ENCODE peak calls at places on chromosome 3, in six cellular contexts. J is tibial artery, R is PC-3, V is tibial nerve, U is cardiac muscle cell, Q is A673. D is an unnamed sample. For H3K36me3 and H3K4me1, the result is how much of the 10 kb centered on the place peaks cover.

GRCh38 chr3:52056521-52056967 is at the start of gene DUSP7:
- DNase-seq in V (peak), J (peak), R (peak), Q (peak), U (peak), D (peak)

GRCh38 chr3:22474706-22475470 is 723.9 kb upstream of the ZNF385D start:
- DNase-seq in U (no peak), R (peak), V (no peak), J (peak), Q (no peak), D (peak)

GRCh38 chr3:107619549-107619948 is 96.8 kb downstream of the BBX start:
- DNase-seq in J (no peak), V (no peak), R (peak), Q (no peak), U (no peak), D (no peak)

GRCh38 chr3:120410541-120410940 is 40.3 kb downstream of the FSTL1 start:
- DNase-seq in U (no peak), Q (no peak), V (no peak), R (no peak), J (no peak), D (no peak)

GRCh38 chr3:176416870-176417269 is 780.4 kb downstream of the TBL1XR1 start:
- DNase-seq in R (no peak), J (no peak), Q (no peak), U (no peak), V (no peak), D (no peak)

GRCh38 chr3:72604287-72604686 is 244.0 kb downstream of the SHQ1 start:
- DNase-seq in J (no peak), Q (no peak), U (no peak), V (no peak), R (no peak), D (no peak)

GRCh38 chr3:175129126-175129525 is 270.0 kb downstream of the NAALADL2 start:
- DNase-seq in V (no peak), R (peak), J (no peak), Q (no peak), U (no peak), D (no peak)

GRCh38 chr3:63912768-63913588 is 795 bp upstream of the SCAANT1 start:
- DNase-seq in J (peak), U (peak), R (peak), Q (no peak), V (peak), D (peak)

GRCh38 chr3:171840484-171840830 is 2.7 kb upstream of the TMEM212 start:
- DNase-seq in Q (no peak), R (no peak), V (no peak), J (no peak), U (no peak), D (no peak)

GRCh38 chr3:25916286-25916685 is 126.4 kb downstream of the OXSM start:
- DNase-seq in J (no peak), R (peak), U (no peak), Q (no peak), V (no peak), D (no peak)

GRCh38 chr3:20054549-20054987 is 14.3 kb downstream of the KAT2B start:
- DNase-seq in V (peak), R (peak), U (no peak), Q (peak), J (peak), D (no peak)

GRCh38 chr3:187735837-187736236 is 9.4 kb downstream of the BCL6 start:
- DNase-seq in U (no peak), R (no peak), Q (no peak), V (no peak), J (no peak), D (no peak)

GRCh38 chr3:111454551-111454950 is 87.4 kb upstream of the CD96 start:
- DNase-seq in R (no peak), J (no peak), V (no peak), Q (no peak), U (no peak), D (no peak)

GRCh38 chr3:126870608-126871210 is 112.2 kb upstream of the PLXNA1 start:
- DNase-seq in R (no peak), Q (no peak), U (no peak), J (no peak), V (peak), D (no peak)

GRCh38 chr3:171465768-171466167 is 5.6 kb upstream of the TNIK start:
- DNase-seq in Q (no peak), J (no peak), U (no peak), V (no peak), R (no peak), D (no peak)

GRCh38 chr3:38649500-38650247 is at the start of gene SCN5A:
- DNase-seq in V (no peak), R (peak), J (no peak), Q (peak), U (peak), D (peak)

GRCh38 chr3:104575631-104576030 is 791.1 kb upstream of the ALCAM start:
- DNase-seq in R (no peak), J (no peak), U (no peak), V (no peak), Q (no peak), D (no peak)

GRCh38 chr3:106376016-106376415 is 507.2 kb upstream of the CBLB start:
- DNase-seq in Q (no peak), J (no peak), U (no peak), V (no peak), R (no peak), D (peak)

GRCh38 chr3:107110596-107111305 is 266.5 kb upstream of the CCDC54 start:
- DNase-seq in R (no peak), U (peak), V (no peak), J (no peak), Q (no peak), D (no peak)

GRCh38 chr3:172885704-172886103 is 135.2 kb downstream of the ECT2 start:
- DNase-seq in R (no peak), V (no peak), J (no peak), Q (no peak), U (no peak), D (no peak)

GRCh38 chr3:52490938-52491526 is 4.1 kb upstream of the STAB1 start:
- DNase-seq in R (no peak), J (peak), Q (no peak), V (no peak), U (no peak), D (no peak)

GRCh38 chr3:16511561-16512434 is 1.7 kb downstream of the RFTN1 start:
- DNase-seq in J (peak), R (no peak), Q (no peak), U (no peak), V (peak), D (peak)

GRCh38 chr3:10480871-10481378 is 24.5 kb downstream of the ATP2B2 start:
- DNase-seq in U (no peak), Q (no peak), J (no peak), V (no peak), R (no peak), D (no peak)

GRCh38 chr3:158738653-158739052 is 6.4 kb upstream of the RARRES1 start:
- DNase-seq in U (no peak), Q (no peak), J (no peak), R (no peak), V (no peak), D (no peak)

GRCh38 chr3:55562672-55563071 is 75.6 kb upstream of the WNT5A start:
- DNase-seq in Q (no peak), U (no peak), J (no peak), R (peak), V (no peak), D (peak)

GRCh38 chr3:61967937-61968336 is 405.4 kb downstream of the FEZF2 start:
- DNase-seq in U (no peak), Q (no peak), J (no peak), R (no peak), V (no peak), D (no peak)

GRCh38 chr3:141894524-141895176 is 18.2 kb downstream of the ATP1B3 start:
- DNase-seq in J (no peak), U (no peak), V (no peak), R (peak), Q (peak), D (no peak)

GRCh38 chr3:139020868-139021234 is at the start of gene PRR23B:
- DNase-seq in V (no peak), U (no peak), R (peak), J (no peak), Q (peak), D (no peak)

GRCh38 chr3:126907557-126907956 is 75.4 kb upstream of the PLXNA1 start:
- DNase-seq in J (no peak), Q (no peak), V (peak), R (no peak), U (no peak), D (peak)

GRCh38 chr3:123936400-123936799 is 24.6 kb downstream of the CCDC14 start:
- DNase-seq in J (no peak), R (no peak), V (no peak), Q (no peak), U (no peak), D (no peak)

GRCh38 chr3:160450846-160451245 is 1.3 kb upstream of the TRIM59 start:
- DNase-seq in R (peak), U (no peak), Q (no peak), J (no peak), V (no peak), D (no peak)

GRCh38 chr3:62312201-62312600 is 61.1 kb downstream of the FEZF2 start:
- DNase-seq in U (no peak), V (no peak), J (no peak), R (no peak), Q (no peak), D (no peak)

GRCh38 chr3:30418443-30418842 is 188.0 kb upstream of the TGFBR2 start:
- DNase-seq in V (no peak), R (peak), Q (no peak), J (no peak), U (no peak), D (no peak)

GRCh38 chr3:42830437-42831320 is 21.4 kb downstream of the ACKR2 start:
- DNase-seq in J (no peak), R (peak), Q (peak), U (peak), V (no peak), D (no peak)

GRCh38 chr3:72618739-72619138 is 229.5 kb downstream of the SHQ1 start:
- DNase-seq in Q (no peak), J (no peak), U (no peak), R (no peak), V (no peak), D (no peak)

GRCh38 chr3:195271859-195272243 is 892 bp upstream of the XXYLT1 start:
- DNase-seq in U (no peak), R (no peak), V (no peak), Q (no peak), J (no peak), D (no peak)

GRCh38 chr3:133394561-133395311 is 5.1 kb upstream of the BFSP2 start:
- DNase-seq in V (no peak), U (no peak), J (no peak), R (no peak), Q (no peak), D (no peak)

DNA sequence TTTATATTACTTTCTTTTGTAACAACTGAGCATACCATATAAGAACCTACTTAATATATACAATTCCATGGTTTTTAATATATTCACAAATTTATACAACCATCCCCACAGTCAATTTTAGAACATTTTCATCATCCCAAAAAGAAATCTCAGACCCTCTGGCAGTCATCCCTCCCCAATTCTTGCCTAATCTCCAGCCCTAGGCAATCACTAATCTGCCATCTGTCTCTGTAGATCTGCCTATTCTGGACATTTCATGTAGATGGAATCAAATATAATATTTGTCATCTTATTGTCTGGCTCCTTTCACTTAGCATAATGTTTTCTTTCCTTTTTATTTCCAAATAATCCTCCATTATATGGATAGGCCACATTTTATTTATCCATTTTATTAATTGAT is 92.5 kb downstream of the LARS2 start:
- DNase-seq in V (no peak), R (no peak), U (no peak), Q (no peak), J (no peak), D (no peak)
- H3K36me3 ChIP-seq in V (under half), R (under half), U (under half), Q (under half), J (under half), D (under half)

GRCh38 chr3:152267319-152267689 is 1.4 kb upstream of the MBNL1 start:
- DNase-seq in R (no peak), U (no peak), Q (no peak), V (no peak), J (no peak), D (no peak)

GRCh38 chr3:152263711-152264110 is 5.0 kb upstream of the MBNL1 start:
- DNase-seq in Q (no peak), V (no peak), J (no peak), U (no peak), R (no peak), D (no peak)

GRCh38 chr3:152261329-152261728 is 7.4 kb upstream of the MBNL1 start:
- DNase-seq in V (no peak), R (no peak), J (no peak), U (no peak), Q (no peak), D (no peak)

GRCh38 chr3:152267831-152268500 is 763 bp upstream of the MBNL1 start:
- DNase-seq in U (no peak), R (no peak), V (no peak), Q (no peak), J (no peak), D (peak)

DNA sequence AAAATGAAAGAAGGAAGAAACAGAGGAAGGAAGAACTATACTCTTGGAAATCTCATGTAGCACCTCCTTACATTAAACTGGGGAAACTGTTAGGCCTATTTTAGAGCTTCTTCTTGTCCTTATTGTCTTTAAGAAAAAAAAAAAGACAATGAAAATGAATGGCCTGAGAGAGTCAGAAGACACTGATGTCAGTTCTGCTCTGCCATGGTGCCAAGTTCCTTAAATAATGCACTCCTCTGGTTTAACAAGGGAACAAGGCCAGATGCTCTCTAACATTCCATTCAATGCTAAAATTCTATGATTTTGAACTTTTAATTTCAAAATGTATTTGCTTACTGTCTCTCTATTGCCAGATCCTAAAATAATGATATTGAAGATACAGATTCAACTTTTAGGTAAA is 4.4 kb upstream of the MBNL1 start:
- DNase-seq in U (no peak), R (no peak), V (no peak), Q (no peak), J (no peak), D (no peak)
- H3K4me1 ChIP-seq in U (under half), R (under half), V (under half), Q (under half), J (under half), D (under half)

DNA sequence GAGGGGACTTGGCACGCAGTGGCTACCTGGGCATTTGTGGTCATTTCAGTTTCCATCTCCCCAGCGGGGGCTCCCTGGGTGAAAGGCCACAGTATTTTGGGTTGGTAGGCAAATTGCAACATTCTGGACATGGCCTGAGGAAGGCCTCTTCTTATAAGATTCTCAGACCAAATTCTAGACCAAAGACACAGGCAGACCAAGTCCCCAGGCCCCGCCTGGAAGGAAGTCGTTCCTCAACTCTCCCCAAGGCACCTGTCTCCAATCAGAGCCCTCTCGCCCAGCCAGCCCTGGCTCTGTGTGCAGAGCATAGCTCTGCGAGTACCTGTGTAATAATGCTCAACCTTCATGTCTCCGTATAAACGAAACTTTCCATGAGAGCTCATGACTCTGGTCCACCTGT is 53.1 kb downstream of the GRIP2 start:
- DNase-seq in V (no peak), Q (no peak), U (no peak), R (no peak), J (no peak), D (no peak)
- H3K36me3 ChIP-seq in V (under half), Q (under half), U (under half), R (under half), J (under half), D (under half)

DNA sequence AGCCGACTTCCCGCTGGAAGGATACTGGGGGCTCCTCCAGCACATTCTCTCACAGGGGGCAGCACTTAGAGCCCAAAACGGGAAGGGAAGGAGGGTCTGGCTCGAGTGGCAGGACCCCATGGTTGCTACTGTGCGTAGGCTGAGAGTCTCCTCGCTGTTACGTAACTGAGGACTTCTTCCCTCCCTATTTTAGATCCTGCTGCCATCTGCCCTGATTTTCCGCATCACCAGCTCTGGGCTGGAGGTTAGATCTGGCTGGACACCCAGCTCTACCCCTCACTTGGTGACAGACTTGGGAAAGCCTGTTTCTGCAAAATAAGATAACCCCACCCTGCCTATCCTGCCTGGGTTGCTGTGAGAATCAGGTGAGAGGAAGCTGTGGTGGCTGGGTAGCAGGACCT is 47.7 kb downstream of the BDH1 start:
- DNase-seq in R (no peak), U (no peak), V (no peak), Q (no peak), J (no peak), D (peak)
- H3K4me1 ChIP-seq in R (under half), U (under half), V (under half), Q (under half), J (under half), D (under half)

GRCh38 chr3:146371902-146372301 is 97.5 kb downstream of the PLSCR2 start:
- DNase-seq in U (no peak), Q (no peak), J (no peak), R (no peak), V (no peak), D (no peak)
- H3K36me3 ChIP-seq in U (under half), Q (under half), J (under half), R (under half), V (under half), D (under half)

DNA sequence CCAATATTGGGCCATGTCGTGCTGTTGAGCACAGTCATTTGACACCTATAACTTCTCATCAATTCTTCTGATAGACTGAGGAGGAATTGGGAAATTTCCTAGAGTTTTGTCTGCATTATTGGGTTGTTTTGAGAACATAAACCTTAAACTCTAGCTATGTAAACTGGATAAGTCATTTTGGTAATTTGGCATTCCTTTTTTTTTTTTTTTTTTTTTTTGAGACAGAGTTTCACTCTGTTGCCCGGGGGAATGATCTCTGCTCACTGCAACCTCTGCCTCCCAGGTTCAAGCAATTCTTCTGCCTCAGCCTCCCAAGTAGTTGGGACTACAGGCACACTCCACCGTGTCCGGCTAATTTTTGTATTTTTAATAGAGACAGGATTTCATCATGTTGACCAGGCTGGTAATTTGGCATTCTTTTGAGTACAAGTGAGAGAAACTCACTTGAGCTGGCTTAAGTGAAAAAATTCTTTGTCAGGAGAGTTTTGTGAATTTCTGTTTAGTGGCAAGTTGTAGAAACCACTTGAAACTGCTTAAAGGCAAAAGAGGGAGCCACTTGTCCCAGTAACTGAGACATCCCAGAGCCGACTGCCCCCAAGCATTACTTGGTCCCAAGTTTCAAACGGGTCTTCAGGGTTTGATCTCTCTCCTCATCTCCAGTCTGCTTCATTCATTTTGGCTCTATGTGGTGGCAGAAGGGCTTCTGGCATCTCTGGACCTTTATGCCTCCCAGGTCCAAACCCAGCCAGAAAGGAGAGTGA is 34.9 kb downstream of the FLNB start:
- DNase-seq in J (no peak), Q (no peak), V (no peak), U (no peak), R (no peak), D (no peak)
- H3K4me1 ChIP-seq in J (half or more), Q (under half), V (half or more), U (under half), R (half or more), D (under half)

GRCh38 chr3:183022935-183023516 is 42.7 kb upstream of the DCUN1D1 start:
- DNase-seq in R (no peak), J (no peak), U (no peak), V (no peak), Q (no peak), D (no peak)
- H3K36me3 ChIP-seq in R (under half), J (half or more), U (under half), V (under half), Q (under half), D (under half)

GRCh38 chr3:71581981-71582611 is 1.4 kb downstream of the FOXP1 start:
- DNase-seq in U (peak), Q (peak), V (peak), J (peak), R (peak), D (peak)
- H3K4me1 ChIP-seq in U (under half), Q (under half), V (under half), J (half or more), R (half or more), D (under half)

D was measured in SJCRH30.